ENCODE peak calls at places on chromosomes 5 and 9, in six cellular contexts. One of them, this sample, is unnamed. For H3K4me1, the result is how much of the 10 kb centered on the place peaks cover.

GRCh38 chr9:33489070-33489469 is 15.3 kb upstream of the NOL6 start:
- DNase-seq in OCI-LY7: no peak
- DNase-seq in astrocyte: peak
- DNase-seq in kidney: no peak
- DNase-seq in pancreas: no peak
- DNase-seq in prostate gland: no peak
- DNase-seq in this sample: no peak

GRCh38 chr5:55856511-55857246 is 5.5 kb downstream of the IL31RA start:
- DNase-seq in OCI-LY7: no peak
- DNase-seq in astrocyte: no peak
- DNase-seq in kidney: no peak
- DNase-seq in pancreas: no peak
- DNase-seq in prostate gland: no peak
- DNase-seq in this sample: no peak

GRCh38 chr9:105063665-105064247 is 135.8 kb upstream of the ABCA1 start:
- DNase-seq in OCI-LY7: no peak
- DNase-seq in astrocyte: peak
- DNase-seq in kidney: no peak
- DNase-seq in pancreas: no peak
- DNase-seq in prostate gland: no peak
- DNase-seq in this sample: no peak

GRCh38 chr9:114421147-114421546 is 33.4 kb upstream of the AKNA start:
- DNase-seq in OCI-LY7: no peak
- DNase-seq in astrocyte: no peak
- DNase-seq in kidney: no peak
- DNase-seq in pancreas: no peak
- DNase-seq in prostate gland: no peak
- DNase-seq in this sample: no peak

GRCh38 chr9:125703662-125704061 is 3.3 kb downstream of the MAPKAP1 start:
- DNase-seq in OCI-LY7: no peak
- DNase-seq in astrocyte: no peak
- DNase-seq in kidney: no peak
- DNase-seq in pancreas: no peak
- DNase-seq in prostate gland: no peak
- DNase-seq in this sample: no peak

GRCh38 chr5:131749138-131749537 is 47.7 kb downstream of the FNIP1 start:
- DNase-seq in OCI-LY7: no peak
- DNase-seq in astrocyte: peak
- DNase-seq in kidney: no peak
- DNase-seq in pancreas: no peak
- DNase-seq in prostate gland: no peak
- DNase-seq in this sample: no peak

GRCh38 chr5:180596115-180596667 is 4.9 kb upstream of the SCGB3A1 start:
- DNase-seq in OCI-LY7: no peak
- DNase-seq in astrocyte: no peak
- DNase-seq in kidney: peak
- DNase-seq in pancreas: peak
- DNase-seq in prostate gland: no peak
- DNase-seq in this sample: no peak

GRCh38 chr5:54895816-54896341 is 89.5 kb downstream of the ESM1 start:
- DNase-seq in OCI-LY7: peak
- DNase-seq in astrocyte: peak
- DNase-seq in kidney: no peak
- DNase-seq in pancreas: no peak
- DNase-seq in prostate gland: peak
- DNase-seq in this sample: no peak

GRCh38 chr9:24245988-24246387 is 299.7 kb downstream of the IZUMO3 start:
- DNase-seq in OCI-LY7: peak
- DNase-seq in astrocyte: no peak
- DNase-seq in kidney: no peak
- DNase-seq in pancreas: no peak
- DNase-seq in prostate gland: no peak
- DNase-seq in this sample: no peak

GRCh38 chr5:175711472-175712312 is 53.8 kb downstream of the HRH2 start:
- DNase-seq in OCI-LY7: no peak
- DNase-seq in astrocyte: no peak
- DNase-seq in kidney: peak
- DNase-seq in pancreas: peak
- DNase-seq in prostate gland: no peak
- DNase-seq in this sample: no peak

GRCh38 chr9:133606722-133607053 is 2.5 kb downstream of the FAM163B start:
- DNase-seq in OCI-LY7: no peak
- DNase-seq in astrocyte: no peak
- DNase-seq in kidney: peak
- DNase-seq in pancreas: no peak
- DNase-seq in prostate gland: no peak
- DNase-seq in this sample: no peak

GRCh38 chr9:96459268-96460007 is 9.5 kb downstream of the HABP4 start:
- DNase-seq in OCI-LY7: no peak
- DNase-seq in astrocyte: peak
- DNase-seq in kidney: no peak
- DNase-seq in pancreas: no peak
- DNase-seq in prostate gland: no peak
- DNase-seq in this sample: no peak

DNA sequence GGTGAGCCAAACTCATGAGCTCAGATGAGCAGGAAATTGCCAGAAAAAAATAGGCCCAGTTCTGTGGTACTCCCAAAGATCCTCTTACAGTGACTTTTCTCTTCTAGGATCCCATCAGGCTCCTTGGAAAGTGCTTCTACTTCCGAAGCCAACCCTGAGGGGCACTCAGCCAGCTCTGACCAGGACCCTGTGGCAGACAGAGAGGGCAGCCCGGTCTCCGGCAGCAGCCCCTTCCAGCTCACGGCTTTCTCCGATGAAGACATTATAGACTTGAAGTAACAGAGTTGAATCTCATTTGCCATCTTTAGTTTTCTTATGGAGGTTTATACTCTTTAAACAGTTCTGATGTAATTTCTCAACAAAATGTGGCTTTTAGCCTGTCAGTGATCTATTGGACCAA is 4.0 kb upstream of the SLC2A8 start:
- DNase-seq in OCI-LY7: no peak
- DNase-seq in astrocyte: no peak
- DNase-seq in kidney: no peak
- DNase-seq in pancreas: no peak
- DNase-seq in prostate gland: no peak
- DNase-seq in this sample: no peak
- H3K4me1 ChIP-seq in OCI-LY7: under half
- H3K4me1 ChIP-seq in astrocyte: under half
- H3K4me1 ChIP-seq in kidney: under half
- H3K4me1 ChIP-seq in pancreas: under half
- H3K4me1 ChIP-seq in prostate gland: under half
- H3K4me1 ChIP-seq in this sample: under half

GRCh38 chr9:18046068-18046467 is 427.9 kb upstream of the ADAMTSL1 start:
- DNase-seq in OCI-LY7: no peak
- DNase-seq in astrocyte: no peak
- DNase-seq in kidney: no peak
- DNase-seq in pancreas: no peak
- DNase-seq in prostate gland: no peak
- DNase-seq in this sample: no peak
- TF ChIP-seq CTCF in OCI-LY7: no peak
- TF ChIP-seq CTCF in astrocyte: no peak
- TF ChIP-seq CTCF in kidney: no peak
- TF ChIP-seq CTCF in pancreas: no peak
- TF ChIP-seq CTCF in prostate gland: no peak
- TF ChIP-seq CTCF in this sample: no peak

GRCh38 chr9:78919701-78920100 is 622.8 kb downstream of the PSAT1 start:
- DNase-seq in OCI-LY7: no peak
- DNase-seq in astrocyte: peak
- DNase-seq in kidney: no peak
- DNase-seq in pancreas: no peak
- DNase-seq in prostate gland: no peak
- DNase-seq in this sample: no peak

GRCh38 chr9:78918976-78919375 is 622.1 kb downstream of the PSAT1 start:
- DNase-seq in OCI-LY7: no peak
- DNase-seq in astrocyte: peak
- DNase-seq in kidney: no peak
- DNase-seq in pancreas: no peak
- DNase-seq in prostate gland: no peak
- DNase-seq in this sample: no peak

GRCh38 chr9:78927099-78927940 is 630.4 kb downstream of the PSAT1 start:
- DNase-seq in OCI-LY7: no peak
- DNase-seq in astrocyte: no peak
- DNase-seq in kidney: no peak
- DNase-seq in pancreas: no peak
- DNase-seq in prostate gland: no peak
- DNase-seq in this sample: no peak

GRCh38 chr9:78923966-78924659 is 627.2 kb downstream of the PSAT1 start:
- DNase-seq in OCI-LY7: no peak
- DNase-seq in astrocyte: no peak
- DNase-seq in kidney: no peak
- DNase-seq in pancreas: no peak
- DNase-seq in prostate gland: no peak
- DNase-seq in this sample: no peak

GRCh38 chr9:78921341-78921740 is 624.4 kb downstream of the PSAT1 start:
- DNase-seq in OCI-LY7: no peak
- DNase-seq in astrocyte: peak
- DNase-seq in kidney: no peak
- DNase-seq in pancreas: no peak
- DNase-seq in prostate gland: no peak
- DNase-seq in this sample: no peak
- H3K4me1 ChIP-seq in OCI-LY7: under half
- H3K4me1 ChIP-seq in astrocyte: under half
- H3K4me1 ChIP-seq in kidney: under half
- H3K4me1 ChIP-seq in pancreas: under half
- H3K4me1 ChIP-seq in prostate gland: under half
- H3K4me1 ChIP-seq in this sample: under half

DNA sequence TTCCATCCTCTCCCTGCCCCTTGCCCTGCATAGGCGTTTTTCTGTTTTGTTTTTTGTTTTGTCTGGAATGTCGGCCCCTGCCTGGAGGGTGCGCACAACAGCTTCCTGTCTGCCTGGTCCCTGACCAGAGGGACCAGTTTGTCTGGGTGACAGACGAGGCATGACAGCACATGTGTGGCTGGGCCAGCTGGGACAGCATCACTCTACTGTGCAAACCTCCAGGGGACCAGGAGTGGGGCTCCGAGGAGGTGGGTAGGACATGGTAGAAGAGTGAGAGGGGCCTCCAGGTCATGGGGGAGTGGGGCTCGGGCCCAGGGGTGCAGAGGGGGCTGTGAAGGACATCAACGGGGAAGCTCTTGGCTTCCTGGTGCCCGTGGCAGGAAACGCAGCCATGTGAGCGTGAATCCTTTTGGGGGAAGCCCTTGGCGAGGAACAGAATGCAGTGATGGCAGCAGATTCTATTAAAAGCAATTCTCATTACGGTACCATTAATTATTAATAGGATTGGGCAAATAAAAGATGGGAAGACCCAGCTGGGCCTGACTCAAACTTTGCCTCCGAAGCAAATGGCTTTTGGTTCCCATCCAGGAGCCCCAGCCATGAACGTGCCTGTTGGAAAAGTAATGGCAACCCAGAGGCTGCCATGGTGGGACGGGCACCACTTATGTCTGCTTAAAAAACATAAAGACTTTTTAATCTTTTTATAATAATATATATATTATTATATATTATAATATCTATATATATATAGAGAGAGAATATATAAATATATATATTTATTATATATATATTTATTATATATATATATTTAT is 184.4 kb upstream of the IER5L start:
- DNase-seq in OCI-LY7: peak
- DNase-seq in astrocyte: no peak
- DNase-seq in kidney: peak
- DNase-seq in pancreas: no peak
- DNase-seq in prostate gland: peak
- DNase-seq in this sample: no peak
- TF ChIP-seq CTCF in OCI-LY7: peak
- TF ChIP-seq CTCF in astrocyte: no peak
- TF ChIP-seq CTCF in kidney: no peak
- TF ChIP-seq CTCF in pancreas: no peak
- TF ChIP-seq CTCF in prostate gland: peak
- TF ChIP-seq CTCF in this sample: no peak

GRCh38 chr5:78640622-78641021 is 8.0 kb downstream of the LHFPL2 start:
- DNase-seq in OCI-LY7: no peak
- DNase-seq in astrocyte: peak
- DNase-seq in kidney: no peak
- DNase-seq in pancreas: no peak
- DNase-seq in prostate gland: no peak
- DNase-seq in this sample: no peak
- H3K4me1 ChIP-seq in OCI-LY7: under half
- H3K4me1 ChIP-seq in astrocyte: under half
- H3K4me1 ChIP-seq in kidney: under half
- H3K4me1 ChIP-seq in pancreas: under half
- H3K4me1 ChIP-seq in prostate gland: under half
- H3K4me1 ChIP-seq in this sample: under half

DNA sequence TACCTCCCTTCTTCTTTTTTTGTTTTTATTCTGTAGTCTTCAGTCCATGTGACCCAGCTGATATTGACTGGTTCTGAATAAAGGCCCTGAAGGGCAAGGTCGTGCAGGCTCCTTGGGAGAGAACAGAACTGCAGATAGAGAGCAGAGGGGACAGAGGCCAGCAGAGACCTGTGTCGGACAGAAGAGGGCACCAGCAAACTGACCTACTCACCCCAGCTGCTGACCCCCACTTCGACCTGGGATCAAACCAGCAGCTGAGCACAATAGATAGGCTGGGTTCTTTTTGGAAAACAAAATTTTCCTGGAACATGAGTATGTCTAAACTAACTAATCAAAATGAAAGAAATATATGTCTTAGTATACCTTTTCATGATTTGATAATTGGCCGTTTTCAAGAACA is 695.1 kb downstream of the NR2F1-AS1 start:
- DNase-seq in OCI-LY7: no peak
- DNase-seq in astrocyte: no peak
- DNase-seq in kidney: no peak
- DNase-seq in pancreas: no peak
- DNase-seq in prostate gland: no peak
- DNase-seq in this sample: no peak
- TF ChIP-seq CTCF in OCI-LY7: no peak
- TF ChIP-seq CTCF in astrocyte: no peak
- TF ChIP-seq CTCF in kidney: peak
- TF ChIP-seq CTCF in pancreas: no peak
- TF ChIP-seq CTCF in prostate gland: no peak
- TF ChIP-seq CTCF in this sample: peak

GRCh38 chr5:157280511-157280910 is 14.6 kb downstream of the CYFIP2 start:
- DNase-seq in OCI-LY7: no peak
- DNase-seq in astrocyte: no peak
- DNase-seq in kidney: no peak
- DNase-seq in pancreas: no peak
- DNase-seq in prostate gland: no peak
- DNase-seq in this sample: no peak
- H3K4me1 ChIP-seq in OCI-LY7: under half
- H3K4me1 ChIP-seq in astrocyte: under half
- H3K4me1 ChIP-seq in kidney: under half
- H3K4me1 ChIP-seq in pancreas: under half
- H3K4me1 ChIP-seq in prostate gland: under half
- H3K4me1 ChIP-seq in this sample: under half

This sample was measured in psoas muscle.